ENCODE peak calls at places on chromosomes 6 and 20, in five cellular contexts. S is gastrocnemius medialis, W is epithelial cell of esophagus, Q is ascending aorta, E is AG10803. D is an unnamed sample.

GRCh38 chr20:10061641-10062040 is 26.9 kb downstream of the ANKEF1 start:
- DNase-seq in S (no peak), Q (no peak), E (no peak), W (no peak), D (no peak)

GRCh38 chr6:43948527-43949450 is 178.5 kb downstream of the MRPL14 start:
- DNase-seq in E (peak), S (no peak), Q (no peak), W (no peak), D (no peak)

GRCh38 chr6:33419580-33420492 is at the start of gene SYNGAP1:
- DNase-seq in Q (no peak), S (no peak), W (no peak), E (peak), D (no peak)

GRCh38 chr6:33840064-33840926 is 36.5 kb upstream of the MLN start:
- DNase-seq in Q (no peak), E (peak), S (no peak), W (peak), D (no peak)

GRCh38 chr6:137117605-137118004 is 55.8 kb downstream of the IL22RA2 start:
- DNase-seq in S (no peak), Q (no peak), W (no peak), E (no peak), D (no peak)

GRCh38 chr6:22442826-22443225 is 126.5 kb upstream of the HDGFL1 start:
- DNase-seq in E (peak), W (peak), Q (no peak), S (no peak), D (no peak)

GRCh38 chr6:43682724-43683429 is 4.7 kb downstream of the MRPS18A start:
- DNase-seq in W (no peak), S (no peak), E (no peak), Q (no peak), D (no peak)

GRCh38 chr6:582370-582769 is 74.5 kb downstream of the HUS1B start:
- DNase-seq in Q (no peak), E (no peak), S (no peak), W (peak), D (no peak)

GRCh38 chr20:37786043-37786442 is 92.2 kb downstream of the CTNNBL1 start:
- DNase-seq in W (no peak), S (no peak), Q (no peak), E (no peak), D (no peak)

GRCh38 chr6:96947055-96947454 is 22.5 kb downstream of the KLHL32 start:
- DNase-seq in S (no peak), Q (no peak), W (no peak), E (no peak), D (no peak)

GRCh38 chr6:157471895-157472686 is 91.1 kb downstream of the ZDHHC14 start:
- DNase-seq in W (no peak), Q (no peak), E (no peak), S (no peak), D (no peak)

GRCh38 chr6:109702797-109703196 is 11.7 kb downstream of the FIG4 start:
- DNase-seq in W (no peak), E (no peak), Q (no peak), S (no peak), D (no peak)

GRCh38 chr20:34364013-34364382 is 925 bp downstream of the ITCH start:
- DNase-seq in Q (no peak), S (no peak), E (peak), W (peak), D (no peak)

GRCh38 chr20:45174434-45175364 is at the start of gene PI3:
- DNase-seq in Q (no peak), S (no peak), W (peak), E (no peak), D (no peak)

GRCh38 chr6:3489032-3489757 is 32.3 kb upstream of the SLC22A23 start:
- DNase-seq in E (peak), S (no peak), W (peak), Q (no peak), D (peak)

GRCh38 chr6:13624871-13625288 is 9.7 kb downstream of the NOL7 start:
- DNase-seq in E (peak), Q (no peak), S (no peak), W (peak), D (peak)

GRCh38 chr20:62409935-62410741 is 3.1 kb upstream of the CABLES2 start:
- DNase-seq in W (peak), S (no peak), Q (no peak), E (peak), D (peak)

GRCh38 chr6:106512958-106513480 is 116.3 kb downstream of the RTN4IP1 start:
- DNase-seq in S (no peak), Q (no peak), W (no peak), E (no peak), D (no peak)

GRCh38 chr6:116611020-116611419 is 5.3 kb upstream of the RSPH4A start:
- DNase-seq in E (no peak), S (no peak), W (peak), Q (no peak), D (peak)

GRCh38 chr6:36662380-36662779 is 16.1 kb upstream of the CDKN1A start:
- DNase-seq in Q (no peak), W (no peak), S (no peak), E (no peak), D (no peak)

GRCh38 chr6:96521267-96521624 is 360 bp upstream of the UFL1 start:
- DNase-seq in Q (no peak), S (no peak), W (peak), E (no peak), D (no peak)

GRCh38 chr20:59403261-59403961 is 103.0 kb downstream of the EDN3 start:
- DNase-seq in W (peak), Q (no peak), E (no peak), S (no peak), D (peak)

GRCh38 chr20:16096756-16097326 is 476.4 kb downstream of the KIF16B start:
- DNase-seq in W (no peak), S (no peak), E (no peak), Q (no peak), D (no peak)

GRCh38 chr20:63847374-63848002 is 13.8 kb upstream of the ABHD16B start:
- DNase-seq in Q (no peak), E (no peak), W (no peak), S (no peak), D (no peak)

GRCh38 chr20:8215516-8215915 is 83.5 kb downstream of the PLCB1 start:
- DNase-seq in W (no peak), Q (no peak), E (peak), S (no peak), D (no peak)

GRCh38 chr6:24780206-24780605 is 5.5 kb downstream of the GMNN start:
- DNase-seq in S (no peak), W (no peak), E (peak), Q (no peak), D (no peak)

GRCh38 chr20:44180814-44181213 is 6.2 kb downstream of the JPH2 start:
- DNase-seq in E (peak), S (peak), Q (peak), W (no peak), D (no peak)

GRCh38 chr6:43076093-43076927 is at the start of gene PTK7:
- DNase-seq in S (no peak), E (peak), W (peak), Q (no peak), D (peak)

GRCh38 chr20:62210496-62210855 is 9.6 kb downstream of the HRH3 start:
- DNase-seq in W (no peak), S (no peak), E (no peak), Q (no peak), D (no peak)

GRCh38 chr20:24469116-24470030 is at the start of gene SYNDIG1:
- DNase-seq in Q (no peak), E (peak), S (no peak), W (no peak), D (no peak)

GRCh38 chr6:157647261-157647915 is 175.7 kb upstream of the SNX9 start:
- DNase-seq in S (no peak), W (no peak), E (no peak), Q (no peak), D (no peak)

GRCh38 chr6:7391244-7391643 is 1.6 kb downstream of the RIOK1 start:
- DNase-seq in Q (no peak), E (no peak), W (no peak), S (no peak), D (no peak)
- H3K4me3 ChIP-seq in Q (no peak), E (no peak), W (peak), S (peak), D (peak)

DNA sequence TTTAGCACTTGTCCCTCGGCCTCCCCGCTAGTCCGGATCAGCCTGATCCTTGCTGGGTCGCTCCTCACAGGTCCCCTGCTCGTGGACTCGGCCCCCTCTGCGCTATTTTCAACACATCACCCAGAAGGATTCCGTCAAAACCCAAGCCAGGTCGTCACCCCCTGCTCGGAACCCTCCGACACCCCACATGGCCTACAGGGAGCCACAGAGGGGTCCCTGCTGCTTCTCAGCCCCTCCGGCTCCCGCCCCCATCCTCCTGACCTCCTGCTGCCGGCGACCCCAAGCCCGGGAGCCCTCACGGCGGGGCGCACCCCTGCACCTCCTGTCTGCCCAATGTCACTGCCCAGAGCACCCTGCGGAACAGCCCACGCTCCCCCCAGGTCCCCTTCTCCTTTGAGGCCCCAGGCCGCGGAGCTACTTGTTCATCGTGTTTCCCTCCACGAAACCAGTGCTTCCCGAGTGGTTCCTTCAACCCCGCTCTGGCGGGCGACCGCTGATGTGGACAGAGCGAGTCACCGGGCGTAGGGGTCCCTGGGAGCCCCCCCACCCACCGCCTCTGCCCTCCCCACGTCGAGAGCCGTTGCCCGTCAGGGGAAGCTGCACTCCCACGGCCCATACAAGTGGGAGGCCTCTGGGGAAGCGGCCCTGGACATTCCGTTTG is 638 bp upstream of the MYL9 start:
- DNase-seq in E (no peak), S (no peak), Q (no peak), W (no peak), D (no peak)
- H3K4me3 ChIP-seq in E (peak), S (peak), Q (peak), W (no peak), D (no peak)

GRCh38 chr20:48826064-48826463 is 1.7 kb downstream of the PREX1 start:
- DNase-seq in S (no peak), W (no peak), Q (no peak), E (no peak), D (peak)
- H3K4me3 ChIP-seq in S (peak), W (no peak), Q (peak), E (peak), D (peak)

GRCh38 chr20:50654899-50655298 is 36.4 kb downstream of the RIPOR3 start:
- DNase-seq in W (no peak), S (no peak), E (peak), Q (no peak), D (no peak)
- H3K4me3 ChIP-seq in W (no peak), S (no peak), E (peak), Q (peak), D (no peak)

GRCh38 chr6:165660881-165661415 is 2.1 kb downstream of the PDE10A start:
- DNase-seq in S (no peak), W (no peak), Q (no peak), E (no peak), D (peak)
- H3K4me3 ChIP-seq in S (peak), W (no peak), Q (peak), E (peak), D (peak)

GRCh38 chr6:158662607-158663464 is 13.0 kb downstream of the SYTL3 start:
- DNase-seq in W (no peak), S (no peak), E (peak), Q (no peak), D (no peak)
- H3K4me3 ChIP-seq in W (peak), S (peak), E (peak), Q (no peak), D (no peak)

DNA sequence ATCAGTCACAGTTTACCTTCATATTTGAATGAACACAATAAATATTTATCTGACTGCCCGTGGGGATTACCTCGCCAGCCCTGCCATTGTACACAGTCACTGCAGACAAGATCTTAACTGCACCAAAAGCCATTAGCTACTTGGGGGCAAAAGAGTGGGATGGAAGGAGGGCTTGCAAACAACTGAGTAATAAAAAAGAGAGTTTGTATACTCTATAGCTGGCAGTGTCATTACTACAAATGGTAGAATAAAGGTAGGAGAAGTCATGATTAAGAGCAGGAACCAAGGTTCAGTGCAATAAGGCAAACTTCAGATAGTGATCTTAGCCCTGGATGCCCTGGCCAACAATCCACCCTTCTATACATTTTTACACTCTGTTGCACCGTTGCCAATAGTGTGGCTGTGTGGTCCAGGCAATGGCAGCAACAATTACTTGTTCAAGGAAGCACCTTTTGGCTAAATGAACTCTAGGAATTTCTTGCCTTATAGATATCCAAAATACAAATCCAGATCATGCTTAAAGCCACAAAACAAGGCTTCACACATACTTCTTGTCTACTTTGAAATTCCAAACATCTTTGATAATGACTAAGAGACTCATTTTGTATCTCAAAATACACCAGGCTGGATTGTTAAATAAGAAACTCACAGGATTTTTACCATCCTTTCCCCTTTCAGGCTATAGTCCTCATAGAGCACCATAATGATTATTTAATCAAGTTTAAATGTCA is 955.4 kb upstream of the ADGRB3 start:
- DNase-seq in S (no peak), Q (no peak), W (no peak), E (no peak), D (no peak)
- H3K4me3 ChIP-seq in S (no peak), Q (no peak), W (no peak), E (no peak), D (no peak)

DNA sequence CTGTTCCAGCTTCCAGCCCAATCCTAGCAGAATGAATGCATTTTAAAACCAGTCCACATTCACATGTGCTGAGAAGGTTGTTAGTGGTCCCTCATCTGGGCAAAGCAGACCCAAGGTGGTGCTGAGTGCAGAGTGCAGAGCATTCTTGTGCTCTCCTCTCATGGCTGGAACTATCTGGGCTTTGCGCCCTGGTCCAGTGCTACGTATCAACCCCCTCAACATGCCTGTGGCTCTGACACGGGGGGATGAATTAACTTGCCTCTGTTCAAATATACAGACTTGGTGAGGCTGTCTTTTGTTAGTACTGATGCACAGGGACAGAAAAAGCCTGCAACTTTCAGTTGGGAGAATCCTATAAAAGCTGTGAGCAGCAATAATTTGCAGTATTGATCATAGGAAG is 42.5 kb downstream of the PANK2 start:
- DNase-seq in W (no peak), S (no peak), E (peak), Q (no peak), D (no peak)
- H3K4me3 ChIP-seq in W (no peak), S (no peak), E (no peak), Q (no peak), D (no peak)

D was measured in HAP-1.